ENCODE peak calls at places on chromosomes 2 and 18, in seven cellular contexts. N is AG04450, F is ovary, I is AML-193, J is A549, S is hepatic stellate cell, Q is hypothalamus. Y is an unnamed sample.

GRCh38 chr2:218282173-218282991 is 9.9 kb downstream of the TMBIM1 start:
- DNase-seq in F (no peak), J (no peak), Q (no peak), N (no peak), I (no peak), S (peak; percentile 67), Y (no peak)

GRCh38 chr2:96526101-96526591 is 10.4 kb upstream of the ARID5A start:
- DNase-seq in F (no peak), Q (no peak), I (no peak), J (no peak), S (no peak), N (no peak), Y (no peak)

GRCh38 chr18:13615432-13615861 is 110.9 kb downstream of the FAM210A start:
- DNase-seq in F (no peak), S (no peak), J (no peak), Q (no peak), N (no peak), I (no peak), Y (no peak)

GRCh38 chr2:95008311-95008710 is 17.2 kb upstream of the MAL start:
- DNase-seq in I (no peak), N (no peak), S (no peak), Q (no peak), J (no peak), F (no peak), Y (no peak)

GRCh38 chr2:47070920-47071824 is 83.9 kb downstream of the STPG4 start:
- DNase-seq in F (peak; percentile 75), J (peak; percentile 52), I (peak; percentile 95), S (peak; percentile 72), N (peak; percentile 80), Q (no peak), Y (peak; percentile 72)

GRCh38 chr2:165794520-165794882 is 454 bp upstream of the GALNT3 start:
- DNase-seq in S (peak; percentile 65), J (no peak), F (peak; percentile 18), I (peak; percentile 96), N (no peak), Q (peak; percentile 7), Y (peak; percentile 81)

GRCh38 chr2:96832751-96833507 is 10.9 kb downstream of the ANKRD23 start:
- DNase-seq in N (peak; percentile 11), F (peak; percentile 85), S (peak; percentile 60), Q (no peak), J (peak; percentile 67), I (no peak), Y (no peak)

GRCh38 chr2:234146087-234146826 is 95.8 kb downstream of the SPP2 start:
- DNase-seq in J (peak; percentile 36), I (no peak), N (no peak), Q (no peak), S (peak; percentile 78), F (no peak), Y (no peak)

GRCh38 chr18:3604626-3605408 is 154.8 kb downstream of the TGIF1 start:
- DNase-seq in Q (no peak), J (peak; percentile 94), I (peak; percentile 94), N (peak; percentile 90), S (peak; percentile 33), F (peak; percentile 41), Y (peak; percentile 39)

GRCh38 chr2:48933824-48934223 is 178.3 kb upstream of the LHCGR start:
- DNase-seq in J (no peak), N (no peak), Q (no peak), I (no peak), F (no peak), S (no peak), Y (no peak)